ENCODE peak calls at places on chromosomes 3 and 15, in four cellular contexts. Z, A, X and K are unnamed samples.

GRCh38 chr15:44081223-44082013 is 113.7 kb downstream of the FRMD5 start:
- DNase-seq in A (no peak), Z (no peak), X (no peak), K (no peak)

GRCh38 chr3:27511724-27512422 is 27.7 kb upstream of the SLC4A7 start:
- DNase-seq in A (no peak), X (no peak), Z (no peak), K (no peak)

GRCh38 chr3:160981217-160981938 is 123.8 kb downstream of the B3GALNT1 start:
- DNase-seq in Z (no peak), X (no peak), A (no peak), K (no peak)

GRCh38 chr15:61890106-61890505 is 170.1 kb downstream of the VPS13C start:
- DNase-seq in A (peak), X (no peak), Z (no peak), K (no peak)

GRCh38 chr15:91142097-91142744 is 42.2 kb downstream of the SV2B start:
- DNase-seq in A (peak), X (no peak), Z (no peak), K (no peak)

GRCh38 chr3:187107989-187108388 is 31.3 kb downstream of the RPL39L start:
- DNase-seq in Z (no peak), X (no peak), A (no peak), K (no peak)

GRCh38 chr15:37933685-37934084 is 755 bp upstream of the TMCO5A start:
- DNase-seq in A (no peak), X (no peak), Z (no peak), K (peak)

GRCh38 chr3:192892981-192893827 is 24.5 kb downstream of the MB21D2 start:
- DNase-seq in X (peak), A (peak), Z (peak), K (peak)

GRCh38 chr15:41043276-41043675 is 72.8 kb downstream of the INO80 start:
- DNase-seq in A (no peak), X (no peak), Z (no peak), K (no peak)

GRCh38 chr3:105662326-105662725 is 206.5 kb downstream of the CBLB start:
- DNase-seq in Z (no peak), X (no peak), A (no peak), K (no peak)

GRCh38 chr3:36405193-36405592 is 24.9 kb downstream of the STAC start:
- DNase-seq in Z (no peak), A (no peak), X (no peak), K (no peak)

GRCh38 chr3:23863060-23863459 is 53.7 kb downstream of the NKIRAS1 start:
- DNase-seq in A (no peak), Z (no peak), X (no peak), K (no peak)

GRCh38 chr3:34780973-34781372 is 858.4 kb upstream of the ARPP21 start:
- DNase-seq in Z (no peak), X (no peak), A (no peak), K (no peak)

GRCh38 chr3:37174532-37175126 is at the start of gene LRRFIP2:
- DNase-seq in A (no peak), X (no peak), Z (no peak), K (no peak)

GRCh38 chr3:103184772-103185171 is 750.0 kb downstream of the ZPLD1 start:
- DNase-seq in A (no peak), X (no peak), Z (no peak), K (no peak)

GRCh38 chr3:48430359-48431101 is 644 bp upstream of the PLXNB1 start:
- DNase-seq in A (no peak), X (peak), Z (peak), K (no peak)

GRCh38 chr3:169772951-169773816 is at the start of gene MYNN:
- DNase-seq in X (peak), A (peak), Z (peak), K (peak)

GRCh38 chr3:149010504-149010951 is 19.2 kb downstream of the GYG1 start:
- DNase-seq in A (no peak), Z (no peak), X (no peak), K (peak)

GRCh38 chr3:58135712-58136543 is 74.8 kb downstream of the DNASE1L3 start:
- DNase-seq in X (no peak), A (no peak), Z (no peak), K (no peak)

GRCh38 chr3:195001961-195002861 is 268.7 kb downstream of the XXYLT1 start:
- DNase-seq in Z (no peak), A (peak), X (peak), K (peak)

GRCh38 chr3:112467584-112467983 is 31.7 kb downstream of the BTLA start:
- DNase-seq in A (peak), Z (no peak), X (no peak), K (no peak)

GRCh38 chr3:17514597-17514996 is 227.8 kb downstream of the TBC1D5 start:
- DNase-seq in X (no peak), Z (no peak), A (no peak), K (no peak)

GRCh38 chr3:189338366-189338765 is 166.6 kb downstream of the TPRG1 start:
- DNase-seq in X (no peak), Z (no peak), A (no peak), K (no peak)

GRCh38 chr3:116951610-116952009 is 242.0 kb downstream of the TUSC7 start:
- DNase-seq in A (no peak), Z (no peak), X (no peak), K (no peak)

GRCh38 chr3:3165241-3165640 is 14.2 kb downstream of the CRBN start:
- DNase-seq in Z (no peak), X (no peak), A (no peak), K (no peak)

GRCh38 chr3:25476639-25477038 is 48.6 kb downstream of the RARB start:
- DNase-seq in Z (no peak), A (no peak), X (no peak), K (no peak)

GRCh38 chr15:59327942-59328341 is 44.7 kb downstream of the MYO1E start:
- DNase-seq in X (no peak), A (no peak), Z (no peak), K (no peak)

GRCh38 chr3:38454179-38454883 is 641 bp downstream of the ACVR2B start:
- DNase-seq in A (peak), X (no peak), Z (no peak), K (peak)

GRCh38 chr15:48103647-48104046 is 17.1 kb upstream of the SLC24A5 start:
- DNase-seq in A (no peak), X (no peak), Z (no peak), K (no peak)

GRCh38 chr3:195100903-195101591 is 169.9 kb downstream of the XXYLT1 start:
- DNase-seq in X (no peak), A (no peak), Z (no peak), K (no peak)

GRCh38 chr3:127753338-127753737 is 69.0 kb downstream of the MGLL start:
- DNase-seq in X (peak), Z (no peak), A (no peak), K (no peak)

GRCh38 chr3:69922521-69923000 is 77.0 kb upstream of the SAMMSON start:
- DNase-seq in X (no peak), A (no peak), Z (no peak), K (no peak)

GRCh38 chr3:111691293-111691909 is 96.3 kb upstream of the ZBED2 start:
- DNase-seq in Z (no peak), A (peak), X (no peak), K (peak)

GRCh38 chr15:84904409-84904808 is 19.9 kb downstream of the SLC28A1 start:
- DNase-seq in X (no peak), Z (no peak), A (no peak), K (no peak)

GRCh38 chr3:120763601-120764000 is 21.1 kb downstream of the GTF2E1 start:
- DNase-seq in Z (no peak), X (no peak), A (no peak), K (no peak)

DNA sequence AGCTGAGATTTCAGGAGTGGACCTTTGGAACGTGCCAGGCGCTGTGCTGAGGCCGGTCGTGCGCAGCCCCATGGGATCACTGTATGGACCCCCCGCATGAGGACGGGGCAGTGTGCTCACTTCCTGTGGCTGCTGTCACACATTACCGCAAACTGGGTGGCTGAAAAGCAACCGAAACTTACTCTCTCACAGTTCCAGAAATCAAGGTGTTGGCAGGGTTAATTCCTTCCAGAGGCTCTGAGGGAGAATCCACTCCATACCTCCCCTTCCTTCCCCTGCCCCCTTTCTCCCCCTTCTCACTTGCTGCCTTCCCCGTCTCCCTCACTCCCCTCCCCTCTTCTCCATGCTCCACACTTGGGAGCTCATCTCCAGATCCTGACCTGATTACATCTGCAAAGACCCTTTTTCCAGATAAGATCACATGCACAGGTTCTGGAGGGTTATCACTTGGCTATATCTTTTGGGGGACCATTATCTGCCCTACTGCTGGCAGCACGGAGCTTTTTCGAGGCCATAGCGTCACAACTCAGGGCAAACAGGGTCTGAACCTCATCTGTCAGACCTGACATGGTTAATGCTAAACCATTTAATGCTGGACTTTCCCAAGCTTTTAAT is 41.2 kb downstream of the KLF13 start:
- DNase-seq in X (no peak), A (no peak), Z (no peak), K (no peak)
- H3K27ac ChIP-seq in X (no peak), A (no peak), Z (peak), K (peak)

GRCh38 chr15:67852433-67852832 is 12.6 kb upstream of the RNU6-1 start:
- DNase-seq in Z (no peak), A (no peak), X (peak), K (no peak)
- H3K27ac ChIP-seq in Z (no peak), A (peak), X (no peak), K (no peak)

GRCh38 chr3:101942356-101942755 is 93.0 kb downstream of the NFKBIZ start:
- DNase-seq in A (no peak), Z (no peak), X (no peak), K (no peak)

GRCh38 chr3:101939391-101939790 is 90.1 kb downstream of the NFKBIZ start:
- DNase-seq in X (no peak), Z (no peak), A (no peak), K (no peak)

GRCh38 chr3:101943028-101943427 is 93.7 kb downstream of the NFKBIZ start:
- DNase-seq in Z (no peak), X (no peak), A (no peak), K (no peak)

GRCh38 chr3:101940521-101940992 is 91.2 kb downstream of the NFKBIZ start:
- DNase-seq in X (peak), A (peak), Z (peak), K (peak)

DNA sequence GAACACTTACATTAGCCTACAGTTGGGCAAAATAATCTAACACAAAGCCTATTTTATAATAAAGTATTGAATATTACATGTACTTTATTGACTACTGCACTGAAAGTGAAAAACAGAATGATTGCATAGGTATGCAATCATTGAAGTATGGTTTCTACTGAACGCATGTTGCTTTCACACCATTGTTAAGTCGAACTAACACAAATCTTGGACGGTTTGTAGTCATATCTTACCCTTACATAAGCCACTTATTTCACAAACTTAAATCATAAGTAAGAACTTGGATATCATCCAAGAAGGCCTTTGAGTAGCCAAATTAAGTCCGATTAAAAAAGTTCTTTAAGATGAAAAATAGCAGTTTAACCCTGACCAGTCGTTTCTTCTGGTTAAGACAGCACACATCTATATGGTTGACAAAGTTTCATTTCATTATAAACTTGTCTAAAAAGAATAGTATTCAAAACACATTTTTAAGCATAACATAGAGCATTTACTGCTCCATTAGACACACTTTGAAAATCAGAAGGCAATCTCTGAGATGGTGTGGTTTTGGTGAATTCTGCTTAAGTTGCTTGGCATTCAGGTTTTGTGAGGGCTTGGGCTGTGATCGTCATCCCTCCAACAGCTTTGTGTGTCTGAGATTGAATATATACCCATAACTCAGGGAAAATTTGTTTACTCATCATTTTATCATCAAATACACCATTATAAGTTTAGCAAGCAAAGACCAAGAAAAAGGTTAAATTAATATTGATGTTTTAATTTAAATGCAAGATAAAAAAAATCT is 92.1 kb downstream of the NFKBIZ start:
- DNase-seq in Z (no peak), A (no peak), X (no peak), K (no peak)
- H3K27ac ChIP-seq in Z (no peak), A (no peak), X (peak), K (peak)

DNA sequence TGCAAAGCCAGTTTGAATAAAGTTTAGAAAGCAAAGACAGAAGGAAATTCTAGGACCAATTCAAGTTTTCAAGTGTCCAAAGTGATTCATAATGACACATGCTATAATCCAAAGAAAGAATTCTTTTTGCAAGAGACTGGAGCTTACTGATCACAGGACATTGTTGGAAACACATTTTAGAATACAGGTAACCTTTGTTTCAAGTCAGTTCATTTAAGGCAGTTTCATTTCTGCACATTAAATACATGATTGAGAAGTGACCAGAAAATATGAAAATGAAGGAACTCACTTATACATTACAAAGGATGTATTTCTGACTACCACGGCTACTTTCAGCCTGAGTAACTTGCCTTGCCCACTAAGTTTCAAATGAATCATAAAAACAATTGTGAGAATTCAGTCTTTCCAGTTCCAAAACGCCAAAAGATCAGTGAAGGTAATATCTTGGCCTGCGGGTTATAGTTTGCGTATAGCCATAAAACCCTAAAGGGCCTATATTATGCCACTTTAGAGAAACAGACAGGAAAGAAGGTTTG is 48.7 kb downstream of the PRICKLE2 start:
- DNase-seq in X (no peak), Z (no peak), A (no peak), K (no peak)
- H3K27ac ChIP-seq in X (peak), Z (no peak), A (peak), K (no peak)

GRCh38 chr3:32453346-32453745 is 49.3 kb downstream of the CMTM6 start:
- DNase-seq in X (no peak), A (peak), Z (no peak), K (no peak)
- H3K27ac ChIP-seq in X (no peak), A (peak), Z (no peak), K (no peak)

DNA sequence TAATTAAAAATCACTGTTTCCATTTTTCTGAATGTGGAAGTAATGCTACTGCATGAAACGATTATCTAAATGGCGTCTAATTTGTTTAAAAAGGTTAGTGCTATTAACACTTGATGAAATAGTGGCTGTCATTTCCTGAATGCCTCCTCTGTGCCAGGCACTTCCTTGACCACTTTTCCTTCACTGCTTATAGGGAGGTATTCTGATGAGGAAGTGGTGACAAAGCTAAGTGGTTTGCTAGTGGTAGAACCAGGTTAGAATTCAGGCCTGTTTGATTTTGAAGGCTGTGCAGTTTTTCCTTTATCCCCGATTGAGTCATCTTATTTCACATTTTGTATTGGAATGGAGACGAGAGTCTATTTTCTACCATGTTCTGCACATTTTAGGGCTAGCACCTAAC is 119.0 kb downstream of the USP13 start:
- DNase-seq in Z (no peak), X (no peak), A (no peak), K (no peak)
- H3K27ac ChIP-seq in Z (no peak), X (no peak), A (no peak), K (no peak)

DNA sequence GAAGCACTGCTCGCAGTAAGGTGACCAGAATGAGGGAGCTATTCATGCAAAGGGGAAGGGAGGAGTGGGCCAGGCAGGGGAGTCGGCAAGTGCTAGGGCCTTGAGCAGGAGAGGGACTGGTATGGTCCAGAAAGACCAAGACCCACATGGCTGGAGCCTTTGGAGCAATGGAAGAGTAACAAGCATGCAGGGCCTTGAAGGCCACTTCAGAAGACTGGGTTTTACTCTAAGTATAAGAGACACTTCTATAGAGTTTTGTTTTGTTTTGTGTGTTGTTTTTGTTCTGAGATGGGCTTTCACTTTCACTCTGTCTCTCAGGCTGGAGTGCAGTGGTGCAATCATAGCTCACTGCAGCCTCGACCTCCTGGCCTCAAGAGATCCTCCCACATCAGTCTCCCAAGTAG is 42.0 kb downstream of the BFSP2 start:
- DNase-seq in A (no peak), X (no peak), Z (no peak), K (no peak)
- H3K27ac ChIP-seq in A (no peak), X (no peak), Z (no peak), K (no peak)

GRCh38 chr3:138114431-138114918 is 933 bp downstream of the DZIP1L start:
- DNase-seq in Z (no peak), X (no peak), A (peak), K (peak)
- H3K27ac ChIP-seq in Z (peak), X (peak), A (peak), K (peak)

DNA sequence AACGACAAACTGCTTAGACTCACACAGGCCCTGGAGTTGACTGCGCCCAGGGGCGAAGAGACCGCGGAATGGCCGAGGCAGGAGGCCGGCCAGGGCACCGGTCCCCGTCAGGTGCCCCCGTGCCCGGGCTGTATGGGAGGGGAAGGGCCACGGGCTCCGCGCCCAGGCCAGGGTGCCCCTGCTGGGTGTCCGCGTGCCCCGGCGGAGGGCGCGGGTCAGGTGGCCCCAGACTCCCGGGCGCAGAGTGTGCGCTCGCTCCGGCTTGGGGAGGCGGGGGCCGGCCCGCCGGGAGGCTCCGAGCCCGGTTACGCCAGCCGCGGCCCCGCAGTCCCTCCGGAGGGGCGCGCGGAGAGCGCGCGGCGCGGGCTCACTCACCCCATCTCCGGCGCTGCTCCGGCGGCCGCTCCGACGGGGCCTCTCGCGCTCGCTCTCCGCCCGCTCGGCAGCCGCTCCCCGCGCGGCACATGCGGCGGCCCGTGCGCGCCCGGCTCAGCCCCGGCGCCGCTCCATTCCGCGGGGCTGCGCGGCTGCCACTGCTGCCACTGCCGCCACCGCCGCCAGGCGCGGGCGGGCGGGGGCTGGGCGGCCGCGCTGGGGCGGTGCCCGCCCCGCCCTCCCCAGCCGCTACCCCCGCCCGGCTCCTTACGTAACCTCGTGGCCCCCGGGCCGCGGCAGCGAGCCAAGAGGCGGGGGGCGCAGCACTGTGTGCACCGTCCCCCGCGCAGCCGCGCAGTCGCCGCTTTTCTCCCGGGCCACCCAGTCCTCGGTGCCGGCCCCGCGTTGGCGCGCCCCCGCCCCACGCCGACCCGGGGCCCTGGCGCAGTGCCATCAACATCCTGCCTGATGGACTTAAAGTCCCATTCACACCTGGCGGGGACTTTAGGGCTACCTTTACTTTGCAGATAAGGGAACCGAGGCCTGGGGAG is at the start of gene HOMER2:
- DNase-seq in Z (no peak), A (no peak), X (no peak), K (peak)
- H3K27ac ChIP-seq in Z (peak), A (peak), X (peak), K (no peak)